ENCODE peak calls at places on chromosomes 11 and 22, in four cellular contexts. One of them, this sample, is unnamed.

GRCh38 chr11:49208006-49208721 is at the start of gene FOLH1:
- DNase-seq in mucosa of gallbladder: peak
- DNase-seq in dorsolateral prefrontal cortex: peak
- DNase-seq in stimulated activated CD4-positive, alpha-beta T cell treated with anti-CD3 and anti-CD28 coated beads, Interleukin-15, amount 100 ng/mL, for 48 hours: no peak
- DNase-seq in this sample: no peak

GRCh38 chr11:28679795-28680194 is 571.6 kb downstream of the METTL15 start:
- DNase-seq in mucosa of gallbladder: no peak
- DNase-seq in stimulated activated CD4-positive, alpha-beta T cell treated with anti-CD3 and anti-CD28 coated beads, Interleukin-15, amount 100 ng/mL, for 48 hours: no peak
- DNase-seq in dorsolateral prefrontal cortex: no peak
- DNase-seq in this sample: peak

GRCh38 chr11:112343368-112344039 is 82.8 kb upstream of the PLET1 start:
- DNase-seq in dorsolateral prefrontal cortex: no peak
- DNase-seq in mucosa of gallbladder: no peak
- DNase-seq in stimulated activated CD4-positive, alpha-beta T cell treated with anti-CD3 and anti-CD28 coated beads, Interleukin-15, amount 100 ng/mL, for 48 hours: no peak
- DNase-seq in this sample: no peak

GRCh38 chr11:126522606-126523005 is 167.1 kb downstream of the ST3GAL4 start:
- DNase-seq in stimulated activated CD4-positive, alpha-beta T cell treated with anti-CD3 and anti-CD28 coated beads, Interleukin-15, amount 100 ng/mL, for 48 hours: no peak
- DNase-seq in mucosa of gallbladder: no peak
- DNase-seq in dorsolateral prefrontal cortex: no peak
- DNase-seq in this sample: no peak

GRCh38 chr11:19080579-19080993 is 20.1 kb upstream of the MRGPRX2 start:
- DNase-seq in mucosa of gallbladder: peak
- DNase-seq in stimulated activated CD4-positive, alpha-beta T cell treated with anti-CD3 and anti-CD28 coated beads, Interleukin-15, amount 100 ng/mL, for 48 hours: no peak
- DNase-seq in dorsolateral prefrontal cortex: no peak
- DNase-seq in this sample: peak

GRCh38 chr11:130118636-130119387 is 40.8 kb upstream of the ST14 start:
- DNase-seq in stimulated activated CD4-positive, alpha-beta T cell treated with anti-CD3 and anti-CD28 coated beads, Interleukin-15, amount 100 ng/mL, for 48 hours: no peak
- DNase-seq in dorsolateral prefrontal cortex: no peak
- DNase-seq in mucosa of gallbladder: no peak
- DNase-seq in this sample: no peak

GRCh38 chr11:104043137-104043536 is 6.7 kb downstream of the DDI1 start:
- DNase-seq in stimulated activated CD4-positive, alpha-beta T cell treated with anti-CD3 and anti-CD28 coated beads, Interleukin-15, amount 100 ng/mL, for 48 hours: no peak
- DNase-seq in dorsolateral prefrontal cortex: no peak
- DNase-seq in mucosa of gallbladder: no peak
- DNase-seq in this sample: no peak

GRCh38 chr11:96342131-96342970 is 644 bp downstream of the MAML2 start:
- DNase-seq in dorsolateral prefrontal cortex: no peak
- DNase-seq in stimulated activated CD4-positive, alpha-beta T cell treated with anti-CD3 and anti-CD28 coated beads, Interleukin-15, amount 100 ng/mL, for 48 hours: no peak
- DNase-seq in mucosa of gallbladder: no peak
- DNase-seq in this sample: no peak

GRCh38 chr11:109914038-109914437 is 179.2 kb upstream of the ZC3H12C start:
- DNase-seq in mucosa of gallbladder: no peak
- DNase-seq in dorsolateral prefrontal cortex: no peak
- DNase-seq in stimulated activated CD4-positive, alpha-beta T cell treated with anti-CD3 and anti-CD28 coated beads, Interleukin-15, amount 100 ng/mL, for 48 hours: no peak
- DNase-seq in this sample: no peak

GRCh38 chr11:8259316-8259995 is 4.2 kb downstream of the LMO1 start:
- DNase-seq in dorsolateral prefrontal cortex: peak
- DNase-seq in mucosa of gallbladder: no peak
- DNase-seq in stimulated activated CD4-positive, alpha-beta T cell treated with anti-CD3 and anti-CD28 coated beads, Interleukin-15, amount 100 ng/mL, for 48 hours: no peak
- DNase-seq in this sample: no peak

GRCh38 chr11:126133902-126134301 is 71.2 kb upstream of the CDON start:
- DNase-seq in mucosa of gallbladder: no peak
- DNase-seq in stimulated activated CD4-positive, alpha-beta T cell treated with anti-CD3 and anti-CD28 coated beads, Interleukin-15, amount 100 ng/mL, for 48 hours: no peak
- DNase-seq in dorsolateral prefrontal cortex: no peak
- DNase-seq in this sample: no peak

GRCh38 chr11:77173494-77173893 is 45.4 kb downstream of the MYO7A start:
- DNase-seq in mucosa of gallbladder: no peak
- DNase-seq in dorsolateral prefrontal cortex: no peak
- DNase-seq in stimulated activated CD4-positive, alpha-beta T cell treated with anti-CD3 and anti-CD28 coated beads, Interleukin-15, amount 100 ng/mL, for 48 hours: no peak
- DNase-seq in this sample: no peak

GRCh38 chr22:36356708-36357694 is 30.8 kb downstream of the MYH9 start:
- DNase-seq in stimulated activated CD4-positive, alpha-beta T cell treated with anti-CD3 and anti-CD28 coated beads, Interleukin-15, amount 100 ng/mL, for 48 hours: no peak
- DNase-seq in mucosa of gallbladder: no peak
- DNase-seq in dorsolateral prefrontal cortex: no peak
- DNase-seq in this sample: no peak

GRCh38 chr11:16917941-16918340 is 96.3 kb downstream of the PLEKHA7 start:
- DNase-seq in stimulated activated CD4-positive, alpha-beta T cell treated with anti-CD3 and anti-CD28 coated beads, Interleukin-15, amount 100 ng/mL, for 48 hours: no peak
- DNase-seq in mucosa of gallbladder: no peak
- DNase-seq in dorsolateral prefrontal cortex: no peak
- DNase-seq in this sample: no peak

GRCh38 chr11:11415786-11416390 is 62.8 kb upstream of the CSNK2A3 start:
- DNase-seq in stimulated activated CD4-positive, alpha-beta T cell treated with anti-CD3 and anti-CD28 coated beads, Interleukin-15, amount 100 ng/mL, for 48 hours: no peak
- DNase-seq in mucosa of gallbladder: no peak
- DNase-seq in dorsolateral prefrontal cortex: no peak
- DNase-seq in this sample: no peak

GRCh38 chr22:30680998-30681770 is 13.5 kb upstream of the OSBP2 start:
- DNase-seq in stimulated activated CD4-positive, alpha-beta T cell treated with anti-CD3 and anti-CD28 coated beads, Interleukin-15, amount 100 ng/mL, for 48 hours: no peak
- DNase-seq in mucosa of gallbladder: no peak
- DNase-seq in dorsolateral prefrontal cortex: peak
- DNase-seq in this sample: no peak

GRCh38 chr11:95282337-95282751 is 51.3 kb upstream of the SESN3 start:
- DNase-seq in dorsolateral prefrontal cortex: no peak
- DNase-seq in mucosa of gallbladder: peak
- DNase-seq in stimulated activated CD4-positive, alpha-beta T cell treated with anti-CD3 and anti-CD28 coated beads, Interleukin-15, amount 100 ng/mL, for 48 hours: no peak
- DNase-seq in this sample: no peak